ENCODE peak calls at places on chromosomes 7 and 10, in eight cellular contexts. One of them, this sample, is unnamed.

GRCh38 chr10:131698232-131698631 is 202.6 kb upstream of the PPP2R2D start:
- DNase-seq in HCT116: no peak
- DNase-seq in tibial artery: no peak
- DNase-seq in omental fat pad: no peak
- DNase-seq in CD8-positive, alpha-beta memory T cell: no peak
- DNase-seq in stimulated activated CD8-positive, alpha-beta memory T cell treated with anti-CD3 and anti-CD28 coated beads, Interleukin-4, amount 100 ng/mL, for 24 hours: no peak
- DNase-seq in posterior cingulate gyrus: no peak
- DNase-seq in small intestine: no peak
- DNase-seq in this sample: peak; percentile 36

GRCh38 chr10:14588084-14588937 is 186.4 kb downstream of the FAM107B start:
- DNase-seq in posterior cingulate gyrus: no peak
- DNase-seq in tibial artery: peak; percentile 82
- DNase-seq in CD8-positive, alpha-beta memory T cell: peak; percentile 43
- DNase-seq in omental fat pad: no peak
- DNase-seq in stimulated activated CD8-positive, alpha-beta memory T cell treated with anti-CD3 and anti-CD28 coated beads, Interleukin-4, amount 100 ng/mL, for 24 hours: no peak
- DNase-seq in small intestine: no peak
- DNase-seq in HCT116: no peak
- DNase-seq in this sample: no peak

GRCh38 chr7:154451480-154452457 is 399.6 kb downstream of the DPP6 start:
- DNase-seq in HCT116: no peak
- DNase-seq in tibial artery: no peak
- DNase-seq in small intestine: no peak
- DNase-seq in posterior cingulate gyrus: no peak
- DNase-seq in stimulated activated CD8-positive, alpha-beta memory T cell treated with anti-CD3 and anti-CD28 coated beads, Interleukin-4, amount 100 ng/mL, for 24 hours: no peak
- DNase-seq in omental fat pad: no peak
- DNase-seq in CD8-positive, alpha-beta memory T cell: no peak
- DNase-seq in this sample: no peak

GRCh38 chr7:117269417-117269816 is 53.4 kb downstream of the WNT2 start:
- DNase-seq in CD8-positive, alpha-beta memory T cell: no peak
- DNase-seq in omental fat pad: no peak
- DNase-seq in small intestine: no peak
- DNase-seq in HCT116: peak; percentile 19
- DNase-seq in stimulated activated CD8-positive, alpha-beta memory T cell treated with anti-CD3 and anti-CD28 coated beads, Interleukin-4, amount 100 ng/mL, for 24 hours: no peak
- DNase-seq in posterior cingulate gyrus: no peak
- DNase-seq in tibial artery: no peak
- DNase-seq in this sample: no peak

GRCh38 chr7:132560105-132560504 is 16.2 kb downstream of the PLXNA4 start:
- DNase-seq in CD8-positive, alpha-beta memory T cell: no peak
- DNase-seq in omental fat pad: no peak
- DNase-seq in HCT116: no peak
- DNase-seq in small intestine: no peak
- DNase-seq in tibial artery: no peak
- DNase-seq in posterior cingulate gyrus: no peak
- DNase-seq in stimulated activated CD8-positive, alpha-beta memory T cell treated with anti-CD3 and anti-CD28 coated beads, Interleukin-4, amount 100 ng/mL, for 24 hours: no peak
- DNase-seq in this sample: no peak

GRCh38 chr7:78769551-78770101 is 683.8 kb downstream of the MAGI2 start:
- DNase-seq in HCT116: no peak
- DNase-seq in posterior cingulate gyrus: no peak
- DNase-seq in small intestine: no peak
- DNase-seq in omental fat pad: no peak
- DNase-seq in CD8-positive, alpha-beta memory T cell: no peak
- DNase-seq in stimulated activated CD8-positive, alpha-beta memory T cell treated with anti-CD3 and anti-CD28 coated beads, Interleukin-4, amount 100 ng/mL, for 24 hours: no peak
- DNase-seq in tibial artery: no peak
- DNase-seq in this sample: no peak

GRCh38 chr7:88167223-88167622 is 52.6 kb downstream of the SRI start:
- DNase-seq in HCT116: no peak
- DNase-seq in small intestine: no peak
- DNase-seq in omental fat pad: no peak
- DNase-seq in stimulated activated CD8-positive, alpha-beta memory T cell treated with anti-CD3 and anti-CD28 coated beads, Interleukin-4, amount 100 ng/mL, for 24 hours: no peak
- DNase-seq in CD8-positive, alpha-beta memory T cell: no peak
- DNase-seq in posterior cingulate gyrus: peak; percentile 58
- DNase-seq in tibial artery: no peak
- DNase-seq in this sample: no peak

GRCh38 chr7:92092210-92092609 is 42.1 kb downstream of the CYP51A1 start:
- DNase-seq in posterior cingulate gyrus: no peak
- DNase-seq in tibial artery: no peak
- DNase-seq in CD8-positive, alpha-beta memory T cell: no peak
- DNase-seq in small intestine: no peak
- DNase-seq in stimulated activated CD8-positive, alpha-beta memory T cell treated with anti-CD3 and anti-CD28 coated beads, Interleukin-4, amount 100 ng/mL, for 24 hours: no peak
- DNase-seq in HCT116: no peak
- DNase-seq in omental fat pad: no peak
- DNase-seq in this sample: no peak

GRCh38 chr7:152968003-152968402 is 208.5 kb downstream of the ACTR3B start:
- DNase-seq in stimulated activated CD8-positive, alpha-beta memory T cell treated with anti-CD3 and anti-CD28 coated beads, Interleukin-4, amount 100 ng/mL, for 24 hours: no peak
- DNase-seq in posterior cingulate gyrus: no peak
- DNase-seq in HCT116: no peak
- DNase-seq in omental fat pad: no peak
- DNase-seq in tibial artery: no peak
- DNase-seq in small intestine: peak; percentile 5
- DNase-seq in CD8-positive, alpha-beta memory T cell: no peak
- DNase-seq in this sample: no peak

GRCh38 chr7:45568536-45569289 is 5.5 kb upstream of the ADCY1 start:
- DNase-seq in posterior cingulate gyrus: no peak
- DNase-seq in CD8-positive, alpha-beta memory T cell: no peak
- DNase-seq in stimulated activated CD8-positive, alpha-beta memory T cell treated with anti-CD3 and anti-CD28 coated beads, Interleukin-4, amount 100 ng/mL, for 24 hours: no peak
- DNase-seq in omental fat pad: no peak
- DNase-seq in HCT116: no peak
- DNase-seq in tibial artery: no peak
- DNase-seq in small intestine: no peak
- DNase-seq in this sample: peak; percentile 39

This sample was measured in type B pancreatic cell.